ENCODE peak calls at places on chromosomes 1 and 21, in ten cellular contexts. E is tibial nerve, G is ovary, A is prostate gland, J is heart left ventricle, I is stomach, H is GM12878, L is sigmoid colon, Q is IMR-90, Z is adrenal gland. R is an unnamed sample. For H3K4me1, the result is how much of the 10 kb centered on the place peaks cover.

GRCh38 chr1:58104960-58105359 is 441.6 kb downstream of the OMA1 start:
- DNase-seq in E (no peak), G (no peak), A (no peak), J (no peak), I (no peak), H (peak), L (no peak), Q (no peak), Z (no peak), R (no peak)

GRCh38 chr1:74571493-74571800 is 59.0 kb upstream of the LRRC53 start:
- DNase-seq in E (no peak), G (no peak), A (no peak), J (no peak), I (no peak), H (no peak), L (no peak), Q (no peak), Z (no peak), R (no peak)

GRCh38 chr1:169312084-169312954 is 55.3 kb downstream of the NME7 start:
- DNase-seq in E (no peak), G (no peak), A (no peak), J (no peak), I (no peak), H (peak), L (no peak), Q (peak), Z (peak), R (no peak)

GRCh38 chr1:33147997-33148314 is 33.9 kb downstream of the TRIM62 start:
- DNase-seq in E (no peak), G (no peak), A (no peak), J (no peak), I (no peak), H (no peak), L (no peak), Q (peak), Z (no peak), R (no peak)

GRCh38 chr1:193283026-193283425 is 96.6 kb upstream of the B3GALT2 start:
- DNase-seq in E (no peak), G (no peak), A (no peak), J (no peak), I (no peak), H (no peak), L (no peak), Q (peak), Z (no peak), R (no peak)

GRCh38 chr1:33410091-33410701 is 20.7 kb downstream of the PHC2 start:
- DNase-seq in E (no peak), G (no peak), A (no peak), J (peak), I (no peak), H (no peak), L (no peak), Q (peak), Z (no peak), R (no peak)

GRCh38 chr1:95325337-95325736 is 91.3 kb downstream of the RWDD3 start:
- DNase-seq in E (no peak), G (no peak), A (no peak), J (no peak), I (no peak), H (no peak), L (no peak), Q (no peak), Z (no peak), R (no peak)

GRCh38 chr1:186781731-186782130 is 47.0 kb upstream of the PLA2G4A start:
- DNase-seq in E (no peak), G (no peak), A (no peak), J (peak), I (no peak), H (no peak), L (peak), Q (no peak), Z (no peak), R (no peak)

GRCh38 chr21:42931560-42932235 is 6.3 kb upstream of the ERVH48-1 start:
- DNase-seq in E (no peak), G (no peak), A (no peak), J (no peak), I (no peak), H (no peak), L (no peak), Q (no peak), Z (no peak), R (no peak)

GRCh38 chr1:16092923-16093511 is 19.6 kb upstream of the FAM131C start:
- DNase-seq in E (no peak), G (no peak), A (no peak), J (no peak), I (no peak), H (no peak), L (no peak), Q (no peak), Z (no peak), R (no peak)

GRCh38 chr1:202014915-202015676 is 4.7 kb downstream of the ELF3 start:
- DNase-seq in E (no peak), G (no peak), A (no peak), J (no peak), I (peak), H (no peak), L (no peak), Q (no peak), Z (no peak), R (no peak)
- H3K4me1 ChIP-seq in E (under half), G (under half), A (under half), J (under half), I (under half), H (under half), L (under half), Q (under half), Z (under half), R (under half)

GRCh38 chr1:24015226-24016210 is 35.4 kb upstream of the SRSF10 start:
- DNase-seq in E (no peak), G (no peak), A (no peak), J (no peak), I (no peak), H (no peak), L (no peak), Q (peak), Z (no peak), R (no peak)
- H3K27ac ChIP-seq in E (peak), G (no peak), A (no peak), J (peak), I (peak), H (no peak), L (peak), Q (no peak), Z (no peak), R (peak)

GRCh38 chr1:240091614-240092300 is at the start of gene FMN2:
- DNase-seq in E (no peak), G (peak), A (no peak), J (no peak), I (no peak), H (no peak), L (peak), Q (peak), Z (peak), R (peak)

GRCh38 chr1:240094043-240094722 is 2.5 kb downstream of the FMN2 start:
- DNase-seq in E (no peak), G (no peak), A (no peak), J (no peak), I (no peak), H (no peak), L (no peak), Q (no peak), Z (no peak), R (no peak)

GRCh38 chr1:240091201-240091600 is 482 bp upstream of the FMN2 start:
- DNase-seq in E (no peak), G (no peak), A (no peak), J (no peak), I (no peak), H (no peak), L (no peak), Q (no peak), Z (no peak), R (no peak)

GRCh38 chr1:240092301-240093119 is 827 bp downstream of the FMN2 start:
- DNase-seq in E (no peak), G (peak), A (no peak), J (no peak), I (no peak), H (no peak), L (peak), Q (peak), Z (peak), R (peak)

DNA sequence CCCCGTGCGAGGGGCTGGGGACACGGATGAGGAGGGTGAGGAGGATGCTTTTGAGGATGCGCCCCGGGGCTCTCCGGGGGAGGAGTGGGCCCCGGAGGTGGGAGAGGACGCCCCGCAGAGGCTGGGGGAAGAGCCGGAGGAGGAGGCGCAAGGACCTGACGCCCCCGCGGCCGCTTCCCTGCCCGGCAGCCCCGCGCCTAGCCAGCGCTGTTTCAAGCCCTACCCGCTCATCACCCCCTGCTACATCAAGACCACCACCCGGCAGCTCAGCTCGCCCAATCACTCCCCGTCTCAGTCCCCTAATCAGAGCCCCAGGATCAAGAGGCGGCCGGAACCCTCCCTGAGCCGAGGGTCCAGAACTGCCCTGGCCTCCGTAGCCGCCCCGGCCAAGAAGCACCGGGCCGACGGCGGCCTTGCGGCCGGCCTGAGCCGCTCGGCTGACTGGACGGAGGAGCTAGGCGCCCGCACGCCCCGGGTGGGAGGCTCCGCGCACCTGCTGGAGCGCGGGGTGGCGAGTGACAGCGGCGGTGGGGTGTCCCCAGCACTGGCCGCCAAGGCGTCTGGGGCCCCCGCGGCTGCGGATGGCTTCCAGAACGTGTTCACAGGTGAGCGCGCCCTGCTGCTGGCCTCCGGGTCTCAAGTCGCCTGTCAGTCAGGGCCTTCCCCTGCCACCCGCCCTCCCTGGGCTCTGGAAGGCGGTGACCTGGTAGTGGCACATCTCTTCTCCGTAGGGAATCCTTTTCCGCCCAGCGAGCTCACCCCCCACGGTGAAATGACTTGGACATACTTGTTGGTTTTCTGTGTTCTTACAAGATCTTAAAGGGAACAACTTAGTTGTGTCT is 1.7 kb downstream of the FMN2 start:
- DNase-seq in E (no peak), G (no peak), A (no peak), J (no peak), I (no peak), H (no peak), L (peak), Q (no peak), Z (peak), R (peak)
- TF ChIP-seq POLR2A in E (no peak), G (no peak), A (no peak), J (no peak), I (no peak), H (no peak), L (no peak), Q (no peak), Z (no peak), R (no peak)

GRCh38 chr1:167103236-167103894 is 9.5 kb downstream of the STYXL2 start:
- DNase-seq in E (no peak), G (no peak), A (no peak), J (no peak), I (no peak), H (no peak), L (no peak), Q (no peak), Z (no peak), R (no peak)

GRCh38 chr1:167107456-167107855 is 13.6 kb downstream of the STYXL2 start:
- DNase-seq in E (no peak), G (no peak), A (no peak), J (no peak), I (no peak), H (no peak), L (no peak), Q (no peak), Z (no peak), R (no peak)

GRCh38 chr1:167101754-167102153 is 7.9 kb downstream of the STYXL2 start:
- DNase-seq in E (no peak), G (no peak), A (no peak), J (no peak), I (no peak), H (no peak), L (no peak), Q (no peak), Z (no peak), R (no peak)

GRCh38 chr1:167105841-167106461 is 12.1 kb downstream of the STYXL2 start:
- DNase-seq in E (no peak), G (no peak), A (no peak), J (no peak), I (no peak), H (no peak), L (no peak), Q (no peak), Z (no peak), R (no peak)

DNA sequence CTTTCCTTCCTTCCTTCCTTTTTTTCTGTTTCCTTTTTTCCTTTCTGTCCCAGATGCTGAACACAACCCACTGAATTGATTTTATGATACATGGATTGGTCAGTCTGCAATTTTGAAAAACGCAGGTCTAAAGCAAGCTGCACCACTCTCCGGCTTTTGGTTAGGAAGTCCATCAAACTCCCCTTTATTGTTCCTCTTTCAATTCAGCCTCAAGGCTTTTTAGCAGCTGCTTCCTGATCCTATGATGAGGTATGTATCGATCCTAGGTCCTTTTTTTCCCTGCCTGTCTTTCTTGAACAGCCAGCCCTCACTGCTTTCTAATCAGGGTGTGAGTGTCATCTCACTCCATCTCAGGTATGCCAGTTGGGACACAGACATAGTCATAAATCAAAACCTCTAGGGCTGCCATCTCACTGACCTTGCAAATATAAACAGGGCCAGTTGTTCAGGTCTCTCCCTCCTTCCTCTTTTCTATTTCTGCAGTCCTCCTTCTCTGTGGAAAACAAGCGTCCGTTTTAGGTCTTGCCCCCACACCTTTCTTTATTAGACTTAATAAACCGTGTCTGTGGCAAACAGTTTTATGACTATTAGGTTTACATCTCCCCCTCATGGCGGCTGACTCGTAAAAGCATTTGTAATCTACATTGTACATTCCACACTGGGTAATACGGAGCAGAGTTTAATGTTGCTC is 11.4 kb downstream of the STYXL2 start:
- DNase-seq in E (no peak), G (no peak), A (no peak), J (no peak), I (no peak), H (no peak), L (no peak), Q (no peak), Z (no peak), R (no peak)
- H3K4me1 ChIP-seq in E (under half), G (under half), A (under half), J (under half), I (under half), H (under half), L (under half), Q (under half), Z (under half), R (under half)

R was measured in testis.